ENCODE peak calls at places on chromosomes 13 and 19, in ten cellular contexts. S is LoVo; P is AG04449; M is breast epithelium; Q is stimulated activated CD4-positive, alpha-beta T cell treated with anti-CD3 and anti-CD28 coated beads, Interleukin-2, amount 100 ng/mL, for 48 hours; L is cardiac muscle cell; V is effector memory CD4-positive, alpha-beta T cell; Y is AG08396; D is COR-L47; O is GF-D8. B is an unnamed sample.

GRCh38 chr13:111267205-111267604 is 53.2 kb upstream of the TEX29 start:
- DNase-seq in Y (no peak), V (no peak), Q (no peak), O (no peak), D (no peak), P (no peak), S (no peak), L (no peak), M (no peak), B (no peak)

GRCh38 chr13:111664060-111664459 is 343.6 kb downstream of the TEX29 start:
- DNase-seq in M (no peak), L (no peak), Q (no peak), V (no peak), Y (no peak), O (no peak), D (no peak), P (no peak), S (no peak), B (no peak)

GRCh38 chr19:52662631-52663030 is 24.5 kb upstream of the ZNF83 start:
- DNase-seq in O (no peak), L (no peak), Q (no peak), P (no peak), Y (no peak), S (peak; percentile 76), D (no peak), V (no peak), M (no peak), B (no peak)

GRCh38 chr13:98428256-98428966 is 148.5 kb downstream of the STK24 start:
- DNase-seq in M (no peak), L (no peak), S (no peak), Y (no peak), P (no peak), V (no peak), Q (no peak), O (no peak), D (no peak), B (no peak)

GRCh38 chr19:51439021-51439465 is 19.2 kb downstream of the SIGLEC8 start:
- DNase-seq in D (no peak), O (no peak), Q (peak; percentile 27), V (no peak), L (peak; percentile 26), P (no peak), M (no peak), Y (no peak), S (no peak), B (peak; percentile 15)

GRCh38 chr13:44169018-44169909 is 204.4 kb upstream of the SERP2 start:
- DNase-seq in S (no peak), V (no peak), L (no peak), D (no peak), O (no peak), P (no peak), Y (no peak), Q (no peak), M (no peak), B (no peak)

GRCh38 chr19:37654525-37654832 is 786 bp downstream of the ZFP30 start:
- DNase-seq in M (no peak), O (no peak), D (peak; percentile 23), Q (no peak), V (no peak), L (peak; percentile 45), Y (no peak), P (no peak), S (no peak), B (no peak)

GRCh38 chr19:412356-413355 is 3.7 kb upstream of the C2CD4C start:
- DNase-seq in V (no peak), M (no peak), D (peak; percentile 38), Q (no peak), S (no peak), O (no peak), P (no peak), L (no peak), Y (no peak), B (no peak)

GRCh38 chr13:45554604-45555109 is 60.9 kb downstream of the ERICH6B start:
- DNase-seq in Q (no peak), L (no peak), O (no peak), M (no peak), Y (no peak), S (no peak), D (no peak), P (no peak), V (no peak), B (no peak)

B was measured in CD8-positive, alpha-beta memory T cell.